ENCODE peak calls at places on chromosome 22, in seven cellular contexts. One of them, this sample, is unnamed.

GRCh38 chr22:37020192-37020479 is 594 bp downstream of the MPST start:
- DNase-seq in endodermal cell: no peak
- DNase-seq in kidney epithelial cell: no peak
- DNase-seq in CD4-positive, CD25-positive, alpha-beta regulatory T cell: no peak
- DNase-seq in activated CD4-positive, alpha-beta T cell treated with anti-CD3 and anti-CD28 coated beads for 48 hours: no peak
- DNase-seq in nephron progenitor cell: no peak
- DNase-seq in NCI-H1092 treated with DMSO at 0.1 percent for 48 hours: peak
- DNase-seq in this sample: no peak

GRCh38 chr22:44574581-44575343 is 76.7 kb upstream of the RTL6 start:
- DNase-seq in endodermal cell: peak
- DNase-seq in kidney epithelial cell: no peak
- DNase-seq in CD4-positive, CD25-positive, alpha-beta regulatory T cell: no peak
- DNase-seq in activated CD4-positive, alpha-beta T cell treated with anti-CD3 and anti-CD28 coated beads for 48 hours: no peak
- DNase-seq in nephron progenitor cell: no peak
- DNase-seq in NCI-H1092 treated with DMSO at 0.1 percent for 48 hours: no peak
- DNase-seq in this sample: peak

GRCh38 chr22:27210111-27210739 is 552.8 kb downstream of the MIAT start:
- DNase-seq in endodermal cell: no peak
- DNase-seq in kidney epithelial cell: no peak
- DNase-seq in CD4-positive, CD25-positive, alpha-beta regulatory T cell: no peak
- DNase-seq in activated CD4-positive, alpha-beta T cell treated with anti-CD3 and anti-CD28 coated beads for 48 hours: no peak
- DNase-seq in nephron progenitor cell: no peak
- DNase-seq in NCI-H1092 treated with DMSO at 0.1 percent for 48 hours: no peak
- DNase-seq in this sample: peak

GRCh38 chr22:39095971-39096370 is 1.1 kb upstream of the APOBEC3H start:
- DNase-seq in endodermal cell: no peak
- DNase-seq in kidney epithelial cell: no peak
- DNase-seq in CD4-positive, CD25-positive, alpha-beta regulatory T cell: no peak
- DNase-seq in activated CD4-positive, alpha-beta T cell treated with anti-CD3 and anti-CD28 coated beads for 48 hours: no peak
- DNase-seq in nephron progenitor cell: no peak
- DNase-seq in NCI-H1092 treated with DMSO at 0.1 percent for 48 hours: no peak
- DNase-seq in this sample: no peak

GRCh38 chr22:35386670-35387288 is 5.9 kb downstream of the HMOX1 start:
- DNase-seq in endodermal cell: no peak
- DNase-seq in kidney epithelial cell: no peak
- DNase-seq in CD4-positive, CD25-positive, alpha-beta regulatory T cell: no peak
- DNase-seq in activated CD4-positive, alpha-beta T cell treated with anti-CD3 and anti-CD28 coated beads for 48 hours: no peak
- DNase-seq in nephron progenitor cell: no peak
- DNase-seq in NCI-H1092 treated with DMSO at 0.1 percent for 48 hours: no peak
- DNase-seq in this sample: no peak

GRCh38 chr22:49983148-49984042 is 22.8 kb downstream of the PIM3 start:
- DNase-seq in endodermal cell: peak
- DNase-seq in kidney epithelial cell: no peak
- DNase-seq in CD4-positive, CD25-positive, alpha-beta regulatory T cell: no peak
- DNase-seq in activated CD4-positive, alpha-beta T cell treated with anti-CD3 and anti-CD28 coated beads for 48 hours: peak
- DNase-seq in nephron progenitor cell: peak
- DNase-seq in NCI-H1092 treated with DMSO at 0.1 percent for 48 hours: no peak
- DNase-seq in this sample: peak

GRCh38 chr22:40419718-40420117 is 49.3 kb downstream of the SGSM3 start:
- DNase-seq in endodermal cell: no peak
- DNase-seq in kidney epithelial cell: no peak
- DNase-seq in CD4-positive, CD25-positive, alpha-beta regulatory T cell: no peak
- DNase-seq in activated CD4-positive, alpha-beta T cell treated with anti-CD3 and anti-CD28 coated beads for 48 hours: no peak
- DNase-seq in nephron progenitor cell: no peak
- DNase-seq in NCI-H1092 treated with DMSO at 0.1 percent for 48 hours: no peak
- DNase-seq in this sample: no peak

GRCh38 chr22:23478175-23478574 is 101.9 kb downstream of the IGLL1 start:
- DNase-seq in endodermal cell: no peak
- DNase-seq in kidney epithelial cell: no peak
- DNase-seq in CD4-positive, CD25-positive, alpha-beta regulatory T cell: no peak
- DNase-seq in activated CD4-positive, alpha-beta T cell treated with anti-CD3 and anti-CD28 coated beads for 48 hours: no peak
- DNase-seq in nephron progenitor cell: no peak
- DNase-seq in NCI-H1092 treated with DMSO at 0.1 percent for 48 hours: no peak
- DNase-seq in this sample: no peak

GRCh38 chr22:16987822-16988221 is 20.2 kb downstream of the GAB4 start:
- DNase-seq in endodermal cell: no peak
- DNase-seq in kidney epithelial cell: no peak
- DNase-seq in CD4-positive, CD25-positive, alpha-beta regulatory T cell: no peak
- DNase-seq in activated CD4-positive, alpha-beta T cell treated with anti-CD3 and anti-CD28 coated beads for 48 hours: no peak
- DNase-seq in nephron progenitor cell: no peak
- DNase-seq in NCI-H1092 treated with DMSO at 0.1 percent for 48 hours: no peak
- DNase-seq in this sample: no peak

GRCh38 chr22:28112548-28113043 is 193.5 kb upstream of the PITPNB start:
- DNase-seq in endodermal cell: peak
- DNase-seq in kidney epithelial cell: no peak
- DNase-seq in CD4-positive, CD25-positive, alpha-beta regulatory T cell: no peak
- DNase-seq in activated CD4-positive, alpha-beta T cell treated with anti-CD3 and anti-CD28 coated beads for 48 hours: no peak
- DNase-seq in nephron progenitor cell: peak
- DNase-seq in NCI-H1092 treated with DMSO at 0.1 percent for 48 hours: no peak
- DNase-seq in this sample: peak

GRCh38 chr22:24728790-24729637 is 45.5 kb downstream of the PIWIL3 start:
- DNase-seq in endodermal cell: peak
- DNase-seq in kidney epithelial cell: no peak
- DNase-seq in CD4-positive, CD25-positive, alpha-beta regulatory T cell: no peak
- DNase-seq in activated CD4-positive, alpha-beta T cell treated with anti-CD3 and anti-CD28 coated beads for 48 hours: no peak
- DNase-seq in nephron progenitor cell: peak
- DNase-seq in NCI-H1092 treated with DMSO at 0.1 percent for 48 hours: no peak
- DNase-seq in this sample: peak

GRCh38 chr22:50178471-50178864 is 7.2 kb upstream of the TRABD start:
- DNase-seq in endodermal cell: no peak
- DNase-seq in kidney epithelial cell: no peak
- DNase-seq in CD4-positive, CD25-positive, alpha-beta regulatory T cell: no peak
- DNase-seq in activated CD4-positive, alpha-beta T cell treated with anti-CD3 and anti-CD28 coated beads for 48 hours: no peak
- DNase-seq in nephron progenitor cell: peak
- DNase-seq in NCI-H1092 treated with DMSO at 0.1 percent for 48 hours: no peak
- DNase-seq in this sample: no peak

GRCh38 chr22:20268350-20269012 is 363 bp upstream of the RTN4R start:
- DNase-seq in endodermal cell: peak
- DNase-seq in kidney epithelial cell: no peak
- DNase-seq in CD4-positive, CD25-positive, alpha-beta regulatory T cell: peak
- DNase-seq in activated CD4-positive, alpha-beta T cell treated with anti-CD3 and anti-CD28 coated beads for 48 hours: peak
- DNase-seq in nephron progenitor cell: peak
- DNase-seq in NCI-H1092 treated with DMSO at 0.1 percent for 48 hours: peak
- DNase-seq in this sample: peak

GRCh38 chr22:47850644-47851151 is 1088.2 kb downstream of the TBC1D22A start:
- DNase-seq in endodermal cell: no peak
- DNase-seq in kidney epithelial cell: no peak
- DNase-seq in CD4-positive, CD25-positive, alpha-beta regulatory T cell: no peak
- DNase-seq in activated CD4-positive, alpha-beta T cell treated with anti-CD3 and anti-CD28 coated beads for 48 hours: no peak
- DNase-seq in nephron progenitor cell: peak
- DNase-seq in NCI-H1092 treated with DMSO at 0.1 percent for 48 hours: peak
- DNase-seq in this sample: peak

This sample was measured in islet precursor cell.